ENCODE peak calls at places on chromosomes 1 and 21, in six cellular contexts. K is NCI-H1417 treated with DMSO at 0.1 percent for 48 hours, X is IMR-90, U is NCI-H446 treated with DMSO at 0.1 percent for 48 hours, O is A172, R is mucosa of descending colon. E is an unnamed sample.

GRCh38 chr1:203147376-203147775 is 19.9 kb downstream of the ADORA1 start:
- DNase-seq in K (no peak), X (no peak), U (no peak), O (no peak), R (no peak), E (no peak)

GRCh38 chr1:182599339-182599738 is 4.8 kb downstream of the RGS16 start:
- DNase-seq in K (no peak), X (no peak), U (no peak), O (no peak), R (no peak), E (no peak)

GRCh38 chr1:228088586-228089498 is 6.3 kb downstream of the ARF1 start:
- DNase-seq in K (no peak), X (no peak), U (no peak), O (no peak), R (no peak), E (no peak)

GRCh38 chr1:228735871-228736586 is 750 bp downstream of the RHOU start:
- DNase-seq in K (no peak), X (peak), U (no peak), O (no peak), R (peak), E (peak)

GRCh38 chr1:85607126-85607912 is 26.8 kb downstream of the CCN1 start:
- DNase-seq in K (no peak), X (peak), U (no peak), O (peak), R (no peak), E (peak)

GRCh38 chr1:9332513-9333143 is 39.9 kb downstream of the SPSB1 start:
- DNase-seq in K (no peak), X (no peak), U (no peak), O (no peak), R (no peak), E (no peak)

GRCh38 chr1:204443871-204444581 is 32.4 kb upstream of the PPP1R15B start:
- DNase-seq in K (no peak), X (no peak), U (no peak), O (no peak), R (no peak), E (peak)

GRCh38 chr1:183783896-183784637 is 20.9 kb upstream of the RGL1 start:
- DNase-seq in K (no peak), X (peak), U (peak), O (peak), R (no peak), E (no peak)

GRCh38 chr1:10866314-10867091 is 70.1 kb upstream of the CASZ1 start:
- DNase-seq in K (no peak), X (peak), U (no peak), O (peak), R (peak), E (peak)

GRCh38 chr1:30778156-30778978 is 20.8 kb upstream of the LAPTM5 start:
- DNase-seq in K (no peak), X (peak), U (peak), O (peak), R (no peak), E (peak)

GRCh38 chr1:30106125-30106524 is 617.3 kb downstream of the MATN1 start:
- DNase-seq in K (no peak), X (peak), U (no peak), O (peak), R (peak), E (peak)

GRCh38 chr1:164651378-164651951 is 92.5 kb downstream of the PBX1 start:
- DNase-seq in K (no peak), X (peak), U (no peak), O (peak), R (peak), E (no peak)

GRCh38 chr1:111491070-111491469 is 12.4 kb downstream of the ADORA3 start:
- DNase-seq in K (no peak), X (no peak), U (no peak), O (no peak), R (no peak), E (no peak)

GRCh38 chr1:17412093-17412870 is 27.2 kb downstream of the RCC2 start:
- DNase-seq in K (no peak), X (no peak), U (no peak), O (no peak), R (no peak), E (no peak)

GRCh38 chr1:243434594-243434993 is 178.8 kb downstream of the SDCCAG8 start:
- DNase-seq in K (no peak), X (peak), U (no peak), O (no peak), R (no peak), E (no peak)

GRCh38 chr1:228077565-228078330 is 4.8 kb upstream of the ARF1 start:
- DNase-seq in K (no peak), X (no peak), U (no peak), O (no peak), R (no peak), E (no peak)

GRCh38 chr21:44582055-44582454 is 1.7 kb upstream of the KRTAP10-5 start:
- DNase-seq in K (no peak), X (no peak), U (no peak), O (peak), R (no peak), E (no peak)

GRCh38 chr1:109864063-109864822 is 46.4 kb upstream of the CSF1 start:
- DNase-seq in K (no peak), X (peak), U (no peak), O (peak), R (no peak), E (no peak)

E was measured in RWPE1.